ENCODE peak calls at places on chromosomes 4 and X, in four cellular contexts. U, E, R and F are unnamed samples.

GRCh38 chrX:119694601-119695534 is 1.9 kb upstream of the SEPTIN6 start:
- DNase-seq in U (no peak), E (no peak), R (no peak), F (peak)

GRCh38 chr4:28787947-28788346 is 1927.3 kb downstream of the STIM2 start:
- DNase-seq in U (no peak), E (no peak), R (no peak), F (no peak)

GRCh38 chr4:82123934-82124333 is 249.9 kb downstream of the HNRNPD start:
- DNase-seq in U (no peak), E (no peak), R (no peak), F (no peak)

GRCh38 chr4:4735870-4736269 is 123.6 kb upstream of the MSX1 start:
- DNase-seq in U (no peak), E (peak), R (no peak), F (no peak)

GRCh38 chrX:49840679-49841078 is 11.6 kb downstream of the PAGE4 start:
- DNase-seq in U (peak), E (peak), R (peak), F (peak)

GRCh38 chr4:104901438-104901837 is 245.2 kb upstream of the TET2 start:
- DNase-seq in U (peak), E (no peak), R (no peak), F (no peak)

GRCh38 chrX:112834016-112834855 is 6.4 kb downstream of the AMOT start:
- DNase-seq in U (no peak), E (no peak), R (no peak), F (no peak)

GRCh38 chr4:24837296-24837695 is 41.9 kb downstream of the SOD3 start:
- DNase-seq in U (no peak), E (no peak), R (no peak), F (no peak)

GRCh38 chr4:73419106-73420038 is 15.3 kb downstream of the ALB start:
- DNase-seq in U (no peak), E (no peak), R (no peak), F (no peak)

GRCh38 chrX:3522016-3522690 is 175.7 kb upstream of the MXRA5 start:
- DNase-seq in U (no peak), E (no peak), R (no peak), F (no peak)

GRCh38 chr4:173191623-173192041 is 23.0 kb downstream of the GALNT7 start:
- DNase-seq in U (no peak), E (no peak), R (no peak), F (no peak)

GRCh38 chrX:132958086-132958703 is at the start of gene HS6ST2:
- DNase-seq in U (no peak), E (no peak), R (no peak), F (no peak)

GRCh38 chrX:108494416-108495095 is 54.9 kb downstream of the COL4A5 start:
- DNase-seq in U (no peak), E (no peak), R (no peak), F (no peak)

GRCh38 chr4:67699603-67700002 is 1.4 kb downstream of the UBA6 start:
- DNase-seq in U (no peak), E (no peak), R (no peak), F (no peak)

GRCh38 chr4:185726931-185727330 is 85.1 kb downstream of the SORBS2 start:
- DNase-seq in U (no peak), E (no peak), R (no peak), F (no peak)

GRCh38 chrX:46665232-46666162 is 91.9 kb downstream of the CHST7 start:
- DNase-seq in U (no peak), E (no peak), R (no peak), F (no peak)

GRCh38 chr4:158094413-158095110 is 78.3 kb downstream of the GASK1B start:
- DNase-seq in U (no peak), E (peak), R (no peak), F (no peak)

GRCh38 chr4:36863601-36864000 is 380.9 kb upstream of the NWD2 start:
- DNase-seq in U (no peak), E (no peak), R (no peak), F (no peak)

GRCh38 chr4:174401471-174402130 is 117.9 kb downstream of the CEP44 start:
- DNase-seq in U (no peak), E (no peak), R (no peak), F (no peak)

GRCh38 chr4:56215901-56216300 is 171.4 kb downstream of the AASDH start:
- DNase-seq in U (no peak), E (peak), R (no peak), F (peak)

GRCh38 chr4:173752610-173753009 is 222.6 kb upstream of the HAND2 start:
- DNase-seq in U (no peak), E (no peak), R (no peak), F (peak)

GRCh38 chrX:56813318-56813837 is 84.3 kb downstream of the NBDY start:
- DNase-seq in U (peak), E (no peak), R (no peak), F (peak)

GRCh38 chr4:106746451-106746850 is 289.7 kb downstream of the DKK2 start:
- DNase-seq in U (no peak), E (no peak), R (no peak), F (no peak)

GRCh38 chr4:1166509-1167243 is 5.7 kb downstream of the SPON2 start:
- DNase-seq in U (no peak), E (no peak), R (no peak), F (no peak)

GRCh38 chrX:79452879-79453278 is 85.7 kb upstream of the ITM2A start:
- DNase-seq in U (no peak), E (no peak), R (no peak), F (no peak)

GRCh38 chrX:31224321-31225012 is 152.6 kb upstream of the FTHL17 start:
- DNase-seq in U (no peak), E (no peak), R (no peak), F (no peak)

GRCh38 chr4:134027931-134028330 is 173.7 kb downstream of the PABPC4L start:
- DNase-seq in U (peak), E (no peak), R (no peak), F (no peak)

GRCh38 chrX:120087289-120088017 is 10.0 kb upstream of the RHOXF2B start:
- DNase-seq in U (no peak), E (no peak), R (no peak), F (no peak)

GRCh38 chr4:87089368-87089767 is 131.1 kb downstream of the KLHL8 start:
- DNase-seq in U (peak), E (no peak), R (no peak), F (no peak)

GRCh38 chr4:182843813-182844325 is 73.3 kb downstream of the DCTD start:
- DNase-seq in U (no peak), E (no peak), R (no peak), F (no peak)

GRCh38 chrX:46836701-46837542 is at the start of gene RP2:
- DNase-seq in U (peak), E (peak), R (peak), F (peak)

GRCh38 chr4:1910643-1911042 is 39.5 kb downstream of the NSD2 start:
- DNase-seq in U (peak), E (no peak), R (no peak), F (peak)

DNA sequence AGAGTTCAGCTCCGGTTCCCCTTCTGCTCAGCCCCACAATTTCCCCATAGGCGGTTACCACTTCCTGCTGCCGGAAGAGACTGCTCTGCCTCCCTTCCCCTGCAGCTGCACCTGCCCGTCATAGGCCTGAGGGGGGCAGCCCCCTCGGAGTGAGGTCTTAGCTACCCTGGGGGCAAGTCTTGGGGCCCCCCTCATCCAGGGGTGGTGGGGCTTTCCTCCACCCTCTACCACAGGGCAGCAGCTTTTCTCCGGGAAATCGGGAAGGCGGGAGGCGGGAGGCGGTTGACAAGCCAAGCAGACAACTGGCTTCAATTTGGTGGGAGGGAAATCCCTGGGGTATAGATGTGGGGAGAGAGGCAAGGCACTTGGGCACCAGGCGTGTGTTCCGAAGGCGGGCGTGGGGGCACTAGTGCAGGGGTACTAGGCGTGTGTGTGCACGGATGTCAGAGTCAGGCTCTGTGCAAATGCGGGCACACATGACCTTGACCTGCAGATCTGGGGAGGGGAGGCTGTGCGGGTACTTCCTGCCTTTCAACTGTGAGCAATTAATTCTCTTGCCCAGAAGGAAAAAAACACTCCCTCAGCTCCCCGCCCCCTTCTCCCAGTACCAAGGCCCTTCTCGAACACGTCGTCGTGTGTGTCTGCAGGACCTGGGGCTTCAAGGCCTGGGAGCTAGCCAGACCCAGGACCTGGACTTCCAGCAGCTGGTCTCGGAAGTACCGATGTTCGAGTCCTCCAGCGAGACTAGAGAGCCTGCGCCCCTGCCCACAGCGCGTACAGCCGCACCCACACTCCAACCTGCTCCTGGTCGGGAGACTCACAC is 1.0 kb upstream of the ARHGAP4 start:
- DNase-seq in U (no peak), E (no peak), R (peak), F (peak)
- TF ChIP-seq POLR2A in U (no peak), E (no peak), R (no peak), F (no peak)

GRCh38 chrX:150899191-150899757 is 806 bp upstream of the CD99L2 start:
- DNase-seq in U (peak), E (peak), R (peak), F (peak)
- TF ChIP-seq POLR2A in U (no peak), E (no peak), R (no peak), F (no peak)

GRCh38 chr4:124952601-124953000 is 240.1 kb upstream of the ANKRD50 start:
- DNase-seq in U (no peak), E (no peak), R (no peak), F (no peak)

GRCh38 chr4:124946696-124947095 is 234.2 kb upstream of the ANKRD50 start:
- DNase-seq in U (no peak), E (no peak), R (no peak), F (no peak)

GRCh38 chr4:124945422-124945821 is 232.9 kb upstream of the ANKRD50 start:
- DNase-seq in U (no peak), E (no peak), R (no peak), F (no peak)

GRCh38 chr4:124947622-124948265 is 235.2 kb upstream of the ANKRD50 start:
- DNase-seq in U (no peak), E (no peak), R (no peak), F (no peak)

GRCh38 chr4:124948976-124949597 is 236.6 kb upstream of the ANKRD50 start:
- DNase-seq in U (no peak), E (no peak), R (no peak), F (no peak)
- TF ChIP-seq POLR2A in U (no peak), E (no peak), R (no peak), F (no peak)

DNA sequence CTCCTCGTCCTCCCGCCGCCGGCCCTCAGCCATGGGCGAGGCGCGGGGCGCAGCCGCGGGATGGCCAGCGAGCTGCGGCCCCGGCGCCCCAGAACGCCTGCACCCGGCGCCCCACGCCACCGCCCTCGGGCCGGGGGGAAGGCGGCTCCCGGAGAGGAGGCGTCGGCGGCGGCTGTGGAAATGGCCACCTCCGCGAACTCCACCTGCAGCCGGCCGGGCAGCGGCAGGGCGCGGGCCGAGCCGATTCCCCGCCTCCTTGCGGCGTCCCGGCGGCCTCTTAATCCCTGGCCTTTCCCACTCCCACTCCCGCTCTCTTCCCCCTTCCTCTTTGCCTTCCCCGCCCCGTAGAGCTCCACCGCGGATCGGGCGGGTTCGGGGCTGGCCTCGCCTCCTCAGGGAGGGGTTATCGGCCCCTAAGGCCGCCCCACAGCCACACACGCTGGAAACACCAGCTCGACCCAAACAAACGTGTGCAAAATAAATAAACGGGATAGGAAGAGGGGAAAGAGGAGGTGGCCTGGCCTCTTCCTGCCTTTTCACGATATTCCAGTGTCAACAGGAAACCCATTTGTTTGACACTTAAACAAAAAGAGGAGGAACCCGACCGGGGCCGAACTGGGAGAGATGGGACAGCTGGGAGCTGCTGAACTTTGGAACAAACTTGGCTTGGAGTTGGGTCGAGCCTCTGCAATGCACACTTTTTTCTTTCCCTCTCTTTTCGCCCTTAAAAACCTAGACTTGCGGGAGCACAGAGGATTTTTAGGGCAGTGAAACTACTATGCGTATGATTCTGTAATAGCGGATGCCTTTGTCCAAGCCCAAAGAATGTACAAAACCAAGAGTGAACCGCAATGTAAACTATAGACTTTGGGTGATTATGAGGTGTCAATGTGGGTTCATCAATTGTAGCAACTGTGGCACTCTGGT is at the start of gene SH3D19:
- DNase-seq in U (peak), E (peak), R (peak), F (no peak)
- TF ChIP-seq POLR2A in U (peak), E (peak), R (no peak), F (no peak)

DNA sequence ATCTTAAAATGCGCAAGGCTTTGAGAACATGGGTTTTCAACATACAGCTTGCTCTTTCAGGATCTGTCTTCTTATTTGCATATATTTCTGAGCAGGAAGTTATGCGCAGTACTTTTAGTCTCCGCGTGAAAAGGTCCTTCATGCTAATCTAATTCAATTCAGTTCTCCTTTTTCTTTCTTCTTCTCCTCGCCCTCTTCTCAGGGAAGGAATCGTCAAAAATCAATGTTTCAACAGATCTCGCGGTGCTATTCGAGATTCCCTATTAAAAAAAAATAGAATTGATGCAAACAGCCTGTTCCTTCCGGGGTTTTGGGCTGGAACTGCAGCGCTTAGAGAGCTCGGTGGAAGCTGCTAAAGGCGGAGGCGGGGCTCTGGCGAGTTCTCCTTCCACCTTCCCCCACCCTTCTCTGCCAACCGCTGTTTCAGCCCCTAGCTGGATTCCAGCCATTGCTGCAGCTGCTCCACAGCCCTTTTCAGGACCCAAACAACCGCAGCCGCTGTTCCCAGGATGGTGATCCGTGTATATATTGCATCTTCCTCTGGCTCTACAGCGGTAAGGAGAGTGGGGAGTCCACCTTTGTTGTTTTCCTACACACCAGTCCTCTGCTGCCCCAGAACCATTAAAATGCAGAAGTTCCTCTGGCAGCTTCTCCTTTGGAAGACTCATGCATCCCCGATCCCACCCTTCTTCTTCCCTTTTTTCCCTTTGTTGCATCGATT is at the start of the genes HMGN5 and SH3BGRL:
- DNase-seq in U (peak), E (peak), R (peak), F (peak)
- TF ChIP-seq POLR2A in U (no peak), E (no peak), R (no peak), F (peak)

GRCh38 chr4:44725166-44725565 is 1.2 kb downstream of the GNPDA2 start:
- DNase-seq in U (no peak), E (no peak), R (no peak), F (peak)

GRCh38 chr4:44722001-44722400 is 4.4 kb downstream of the GNPDA2 start:
- DNase-seq in U (no peak), E (no peak), R (no peak), F (no peak)

GRCh38 chr4:44727471-44727870 is 1.1 kb upstream of the GNPDA2 start:
- DNase-seq in U (no peak), E (no peak), R (no peak), F (no peak)

GRCh38 chr4:44725861-44726820 is at the start of gene GNPDA2:
- DNase-seq in U (peak), E (peak), R (peak), F (peak)
- TF ChIP-seq POLR2A in U (peak), E (peak), R (no peak), F (peak)

DNA sequence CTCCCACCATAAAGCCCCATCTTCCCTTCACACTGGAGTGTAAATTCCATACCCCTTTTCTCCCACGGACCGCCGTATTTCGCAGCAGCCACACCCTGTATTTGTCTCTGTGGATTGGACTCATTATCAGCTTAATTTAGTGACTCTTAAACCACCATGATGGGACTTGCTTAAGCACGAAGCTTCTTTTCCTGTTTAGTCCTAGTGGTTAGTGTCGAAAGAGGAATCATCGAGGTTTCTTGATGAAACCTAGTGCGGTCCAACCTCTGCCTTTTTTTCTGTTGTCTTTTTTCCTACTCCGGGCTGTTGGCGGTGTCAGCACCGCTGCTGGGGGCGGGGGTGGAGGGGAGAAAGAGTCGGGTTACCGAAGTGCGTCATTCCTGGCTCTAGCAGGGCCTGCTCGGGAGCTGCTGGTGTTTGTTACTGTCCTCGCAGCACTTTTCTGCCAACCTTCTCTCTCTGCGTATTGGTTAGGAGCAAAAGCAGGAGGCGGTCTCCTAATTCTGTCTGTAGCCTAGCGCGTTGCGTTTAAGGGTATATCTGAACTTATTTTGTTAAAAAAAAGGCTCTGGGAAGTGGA is 1.4 kb downstream of the STAG2 start:
- DNase-seq in U (peak), E (peak), R (peak), F (peak)
- TF ChIP-seq POLR2A in U (peak), E (peak), R (no peak), F (peak)

DNA sequence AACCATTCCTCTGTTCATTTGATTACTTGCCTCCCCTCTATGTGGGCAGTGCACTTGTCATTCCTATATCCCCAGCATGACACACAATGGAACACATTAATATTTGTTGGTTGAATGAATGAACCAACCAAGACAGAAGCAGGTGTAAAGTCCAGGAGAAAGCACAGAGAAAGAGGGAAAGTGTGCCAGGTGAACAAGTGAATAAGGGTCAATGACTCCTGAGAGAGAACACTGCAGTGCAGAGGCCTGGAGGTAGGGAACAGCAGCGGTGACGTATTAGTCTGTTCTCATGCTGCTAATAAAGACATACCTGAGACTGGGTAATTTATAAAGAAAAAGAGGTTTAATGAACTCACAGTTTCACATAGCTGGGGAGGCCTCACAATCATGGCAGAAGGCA is 53.1 kb downstream of the USP46 start:
- DNase-seq in U (no peak), E (no peak), R (no peak), F (no peak)
- TF ChIP-seq POLR2A in U (no peak), E (no peak), R (no peak), F (no peak)